ENCODE peak calls at places on chromosomes 4 and X, in four cellular contexts. R, T, L and A are unnamed samples.

GRCh38 chr4:24244663-24245519 is 339.5 kb downstream of the DHX15 start:
- DNase-seq in L (no peak), R (peak), T (no peak), A (no peak)

GRCh38 chr4:108224628-108225053 is 55.9 kb upstream of the LEF1 start:
- DNase-seq in R (peak), L (no peak), T (no peak), A (peak)

GRCh38 chr4:5972571-5972970 is 45.7 kb downstream of the C4orf50 start:
- DNase-seq in T (no peak), R (no peak), L (no peak), A (no peak)

GRCh38 chr4:153004106-153004881 is 68.2 kb downstream of the FHDC1 start:
- DNase-seq in T (no peak), L (no peak), R (no peak), A (no peak)

GRCh38 chr4:82097504-82097903 is 276.3 kb downstream of the HNRNPD start:
- DNase-seq in R (peak), T (no peak), L (no peak), A (peak)

GRCh38 chr4:76011700-76012387 is 4.5 kb upstream of the CXCL9 start:
- DNase-seq in L (peak), R (peak), T (peak), A (peak)

GRCh38 chrX:31483336-31483735 is 411.5 kb upstream of the FTHL17 start:
- DNase-seq in T (no peak), L (peak), R (peak), A (peak)

GRCh38 chr4:142126890-142127497 is 490.6 kb downstream of the IL15 start:
- DNase-seq in T (peak), L (peak), R (peak), A (peak)

GRCh38 chr4:26208237-26208985 is 112.4 kb upstream of the RBPJ start:
- DNase-seq in R (no peak), L (no peak), T (no peak), A (no peak)

GRCh38 chrX:468979-469378 is 82.3 kb upstream of the PPP2R3B start:
- DNase-seq in T (no peak), L (no peak), R (no peak), A (no peak)

GRCh38 chrX:36867143-36867542 is 141.0 kb upstream of the FAM47C start:
- DNase-seq in R (peak), L (peak), T (no peak), A (no peak)

GRCh38 chr4:184536881-184537248 is 62.5 kb upstream of the IRF2 start:
- DNase-seq in L (no peak), T (no peak), R (no peak), A (no peak)

GRCh38 chr4:162836773-162837172 is 329.9 kb downstream of the NAF1 start:
- DNase-seq in L (no peak), T (no peak), R (no peak), A (no peak)

GRCh38 chr4:51963871-51964513 is 56.2 kb downstream of the LRRC66 start:
- DNase-seq in L (no peak), R (no peak), T (no peak), A (no peak)

GRCh38 chr4:123291329-123291728 is 105.3 kb upstream of the SPRY1 start:
- DNase-seq in L (no peak), T (no peak), R (no peak), A (no peak)

GRCh38 chrX:122026665-122027064 is 979.3 kb downstream of the GLUD2 start:
- DNase-seq in T (no peak), R (no peak), L (no peak), A (no peak)

GRCh38 chr4:53967971-53968370 is 96.4 kb downstream of the CHIC2 start:
- DNase-seq in T (no peak), L (no peak), R (no peak), A (no peak)

GRCh38 chrX:130179170-130179569 is 7.4 kb downstream of the RAB33A start:
- DNase-seq in T (no peak), L (no peak), R (no peak), A (no peak)

GRCh38 chr4:926538-926937 is 5.6 kb downstream of the GAK start:
- DNase-seq in T (peak), L (no peak), R (no peak), A (peak)

GRCh38 chrX:116285506-116285905 is 115.0 kb downstream of the AGTR2 start:
- DNase-seq in L (no peak), R (no peak), T (no peak), A (no peak)

GRCh38 chr4:24912252-24913098 is at the start of gene CCDC149:
- DNase-seq in R (peak), L (peak), T (peak), A (peak)

GRCh38 chr4:5893013-5893580 is at the start of gene CRMP1:
- DNase-seq in R (no peak), L (no peak), T (no peak), A (peak)

GRCh38 chrX:39491548-39492297 is 606.0 kb downstream of the BCOR start:
- DNase-seq in L (no peak), T (peak), R (no peak), A (no peak)

GRCh38 chr4:133152330-133152791 is 3.3 kb downstream of the PCDH10 start:
- DNase-seq in R (peak), T (no peak), L (no peak), A (peak)